ENCODE peak calls at places on chromosomes 13 and 19, in seven cellular contexts. J is NCI-H446; F is activated CD4-positive, alpha-beta T cell treated with anti-CD3 and anti-CD28 coated beads, Interleukin-2, amount 50 U/mL, for 48 hours; O is cardiac fibroblast; V is NCI-H1092 treated with DMSO at 0.1 percent for 48 hours; C is GM23248; U is stimulated activated naive CD4-positive, alpha-beta T cell. M is an unnamed sample.

GRCh38 chr19:18468517-18468916 is 30.6 kb upstream of the ISYNA1 start:
- DNase-seq in J (no peak), F (no peak), O (no peak), V (no peak), C (peak), U (no peak), M (no peak)

GRCh38 chr13:105462981-105463380 is 1072.5 kb downstream of the EFNB2 start:
- DNase-seq in J (no peak), F (no peak), O (no peak), V (no peak), C (no peak), U (no peak), M (no peak)

GRCh38 chr13:85738696-85739320 is 60.4 kb downstream of the SLITRK6 start:
- DNase-seq in J (no peak), F (no peak), O (no peak), V (no peak), C (no peak), U (no peak), M (no peak)

GRCh38 chr13:70613295-70613694 is 505.0 kb upstream of the KLHL1 start:
- DNase-seq in J (peak), F (no peak), O (no peak), V (peak), C (no peak), U (no peak), M (no peak)

GRCh38 chr13:90445179-90445578 is 902.3 kb upstream of the MIR17HG start:
- DNase-seq in J (peak), F (no peak), O (peak), V (no peak), C (peak), U (no peak), M (no peak)

GRCh38 chr19:35291916-35292315 is at the start of gene MAG:
- DNase-seq in J (no peak), F (no peak), O (no peak), V (no peak), C (no peak), U (no peak), M (no peak)

GRCh38 chr19:33715462-33715861 is 81.2 kb upstream of the KCTD15 start:
- DNase-seq in J (no peak), F (no peak), O (no peak), V (no peak), C (no peak), U (no peak), M (no peak)

GRCh38 chr19:51546650-51547396 is 15.4 kb upstream of the SIGLEC6 start:
- DNase-seq in J (no peak), F (peak), O (peak), V (no peak), C (peak), U (no peak), M (no peak)

GRCh38 chr19:5585461-5586299 is 17.9 kb upstream of the TINCR start:
- DNase-seq in J (peak), F (peak), O (no peak), V (no peak), C (no peak), U (peak), M (peak)

GRCh38 chr13:39407786-39408185 is 195.2 kb downstream of the LHFPL6 start:
- DNase-seq in J (no peak), F (no peak), O (no peak), V (no peak), C (no peak), U (no peak), M (no peak)

GRCh38 chr13:54241719-54242118 is 1213.1 kb downstream of the OLFM4 start:
- DNase-seq in J (peak), F (no peak), O (no peak), V (peak), C (no peak), U (no peak), M (no peak)

GRCh38 chr19:10797541-10798256 is 38.3 kb downstream of the TMED1 start:
- DNase-seq in J (no peak), F (peak), O (peak), V (no peak), C (no peak), U (peak), M (peak)

GRCh38 chr13:25771208-25771607 is 280.6 kb downstream of the SHISA2 start:
- DNase-seq in J (no peak), F (no peak), O (no peak), V (no peak), C (no peak), U (no peak), M (no peak)

GRCh38 chr13:79901336-79901735 is 420.4 kb downstream of the NDFIP2 start:
- DNase-seq in J (no peak), F (no peak), O (peak), V (no peak), C (peak), U (no peak), M (no peak)

GRCh38 chr19:39499932-39500331 is 1.2 kb downstream of the DLL3 start:
- DNase-seq in J (no peak), F (no peak), O (no peak), V (no peak), C (no peak), U (no peak), M (no peak)

GRCh38 chr13:48078251-48078656 is 16.6 kb downstream of the MED4 start:
- DNase-seq in J (no peak), F (peak), O (no peak), V (no peak), C (peak), U (peak), M (peak)

GRCh38 chr13:64158910-64159309 is 2743.3 kb upstream of the PCDH20 start:
- DNase-seq in J (no peak), F (no peak), O (peak), V (no peak), C (peak), U (no peak), M (no peak)

GRCh38 chr19:38284422-38284821 is 19.6 kb upstream of the C19orf33 start:
- DNase-seq in J (no peak), F (no peak), O (no peak), V (no peak), C (no peak), U (no peak), M (peak)

GRCh38 chr19:35553385-35554000 is 8.1 kb downstream of the TMEM147 start:
- DNase-seq in J (no peak), F (no peak), O (no peak), V (no peak), C (no peak), U (no peak), M (no peak)

M was measured in GM13976.